ENCODE peak calls at places on chromosomes 6 and 20, in five cellular contexts. One of them, this sample, is unnamed.

GRCh38 chr20:45987108-45987780 is 15.2 kb upstream of the ZNF335 start:
- DNase-seq in HepG2: peak
- DNase-seq in K562: peak
- DNase-seq in GM12878: no peak
- DNase-seq in HCT116: peak
- DNase-seq in this sample: peak

GRCh38 chr6:136517002-136517401 is 33.2 kb downstream of the MAP7 start:
- DNase-seq in HepG2: no peak
- DNase-seq in K562: no peak
- DNase-seq in GM12878: no peak
- DNase-seq in HCT116: no peak
- DNase-seq in this sample: no peak

GRCh38 chr6:156686429-156686939 is 90.7 kb upstream of the ARID1B start:
- DNase-seq in HepG2: peak
- DNase-seq in K562: no peak
- DNase-seq in GM12878: no peak
- DNase-seq in HCT116: no peak
- DNase-seq in this sample: no peak

GRCh38 chr6:158220786-158221442 is 52.8 kb downstream of the GTF2H5 start:
- DNase-seq in HepG2: peak
- DNase-seq in K562: peak
- DNase-seq in GM12878: no peak
- DNase-seq in HCT116: peak
- DNase-seq in this sample: peak

GRCh38 chr20:45459606-45460005 is 9.9 kb upstream of the WFDC2 start:
- DNase-seq in HepG2: no peak
- DNase-seq in K562: peak
- DNase-seq in GM12878: no peak
- DNase-seq in HCT116: no peak
- DNase-seq in this sample: no peak

GRCh38 chr6:14381225-14381887 is 263.8 kb downstream of the CD83 start:
- DNase-seq in HepG2: no peak
- DNase-seq in K562: no peak
- DNase-seq in GM12878: no peak
- DNase-seq in HCT116: no peak
- DNase-seq in this sample: no peak

GRCh38 chr6:149043476-149044130 is 273.9 kb upstream of the TAB2 start:
- DNase-seq in HepG2: peak
- DNase-seq in K562: peak
- DNase-seq in GM12878: no peak
- DNase-seq in HCT116: peak
- DNase-seq in this sample: no peak

GRCh38 chr6:115945306-115945705 is 115.4 kb downstream of the FRK start:
- DNase-seq in HepG2: no peak
- DNase-seq in K562: no peak
- DNase-seq in GM12878: no peak
- DNase-seq in HCT116: no peak
- DNase-seq in this sample: no peak

GRCh38 chr6:155248021-155249001 is 15.5 kb upstream of the CLDN20 start:
- DNase-seq in HepG2: peak
- DNase-seq in K562: no peak
- DNase-seq in GM12878: peak
- DNase-seq in HCT116: peak
- DNase-seq in this sample: peak

GRCh38 chr6:8155259-8156012 is 53.1 kb upstream of the EEF1E1 start:
- DNase-seq in HepG2: no peak
- DNase-seq in K562: no peak
- DNase-seq in GM12878: no peak
- DNase-seq in HCT116: no peak
- DNase-seq in this sample: no peak

GRCh38 chr20:6008254-6008653 is 45.6 kb downstream of the LRRN4 start:
- DNase-seq in HepG2: peak
- DNase-seq in K562: no peak
- DNase-seq in GM12878: no peak
- DNase-seq in HCT116: no peak
- DNase-seq in this sample: no peak

GRCh38 chr6:83113258-83113657 is 45.8 kb downstream of the DOP1A start:
- DNase-seq in HepG2: no peak
- DNase-seq in K562: no peak
- DNase-seq in GM12878: no peak
- DNase-seq in HCT116: no peak
- DNase-seq in this sample: no peak

GRCh38 chr20:63330940-63331339 is 30.2 kb downstream of the CHRNA4 start:
- DNase-seq in HepG2: no peak
- DNase-seq in K562: peak
- DNase-seq in GM12878: no peak
- DNase-seq in HCT116: no peak
- DNase-seq in this sample: peak

GRCh38 chr6:150016324-150017185 is 8.8 kb downstream of the RAET1L start:
- DNase-seq in HepG2: peak
- DNase-seq in K562: no peak
- DNase-seq in GM12878: no peak
- DNase-seq in HCT116: peak
- DNase-seq in this sample: peak

GRCh38 chr6:79084693-79085092 is 6.6 kb upstream of the PHIP start:
- DNase-seq in HepG2: peak
- DNase-seq in K562: no peak
- DNase-seq in GM12878: no peak
- DNase-seq in HCT116: no peak
- DNase-seq in this sample: no peak

GRCh38 chr20:58721951-58722371 is 29.4 kb downstream of the NPEPL1 start:
- DNase-seq in HepG2: no peak
- DNase-seq in K562: no peak
- DNase-seq in GM12878: no peak
- DNase-seq in HCT116: no peak
- DNase-seq in this sample: no peak

GRCh38 chr6:75612434-75612833 is 10.8 kb downstream of the SENP6 start:
- DNase-seq in HepG2: no peak
- DNase-seq in K562: no peak
- DNase-seq in GM12878: no peak
- DNase-seq in HCT116: no peak
- DNase-seq in this sample: no peak

GRCh38 chr20:44598413-44599290 is 16.3 kb downstream of the PKIG start:
- DNase-seq in HepG2: no peak
- DNase-seq in K562: no peak
- DNase-seq in GM12878: no peak
- DNase-seq in HCT116: no peak
- DNase-seq in this sample: no peak

GRCh38 chr6:23282243-23283021 is 713.1 kb downstream of the HDGFL1 start:
- DNase-seq in HepG2: no peak
- DNase-seq in K562: no peak
- DNase-seq in GM12878: no peak
- DNase-seq in HCT116: no peak
- DNase-seq in this sample: no peak

GRCh38 chr20:15619341-15619740 is 953.9 kb downstream of the KIF16B start:
- DNase-seq in HepG2: no peak
- DNase-seq in K562: no peak
- DNase-seq in GM12878: no peak
- DNase-seq in HCT116: no peak
- DNase-seq in this sample: no peak

GRCh38 chr6:142885182-142885867 is 59.7 kb downstream of the HIVEP2 start:
- DNase-seq in HepG2: peak
- DNase-seq in K562: no peak
- DNase-seq in GM12878: peak
- DNase-seq in HCT116: peak
- DNase-seq in this sample: no peak

GRCh38 chr6:135419162-135419561 is 78.4 kb downstream of the AHI1 start:
- DNase-seq in HepG2: no peak
- DNase-seq in K562: no peak
- DNase-seq in GM12878: no peak
- DNase-seq in HCT116: no peak
- DNase-seq in this sample: no peak

GRCh38 chr6:34671801-34672656 is 24.5 kb downstream of the ILRUN start:
- DNase-seq in HepG2: no peak
- DNase-seq in K562: peak
- DNase-seq in GM12878: peak
- DNase-seq in HCT116: no peak
- DNase-seq in this sample: no peak
- TF ChIP-seq JUND in HepG2: no peak
- TF ChIP-seq JUND in K562: no peak
- TF ChIP-seq JUND in GM12878: no peak
- TF ChIP-seq JUND in HCT116: no peak
- TF ChIP-seq JUND in this sample: no peak

GRCh38 chr6:96499781-96500180 is 21.8 kb upstream of the UFL1 start:
- DNase-seq in HepG2: no peak
- DNase-seq in K562: no peak
- DNase-seq in GM12878: no peak
- DNase-seq in HCT116: no peak
- DNase-seq in this sample: no peak
- TF ChIP-seq JUND in HepG2: no peak
- TF ChIP-seq JUND in K562: no peak
- TF ChIP-seq JUND in GM12878: no peak
- TF ChIP-seq JUND in HCT116: no peak
- TF ChIP-seq JUND in this sample: no peak

DNA sequence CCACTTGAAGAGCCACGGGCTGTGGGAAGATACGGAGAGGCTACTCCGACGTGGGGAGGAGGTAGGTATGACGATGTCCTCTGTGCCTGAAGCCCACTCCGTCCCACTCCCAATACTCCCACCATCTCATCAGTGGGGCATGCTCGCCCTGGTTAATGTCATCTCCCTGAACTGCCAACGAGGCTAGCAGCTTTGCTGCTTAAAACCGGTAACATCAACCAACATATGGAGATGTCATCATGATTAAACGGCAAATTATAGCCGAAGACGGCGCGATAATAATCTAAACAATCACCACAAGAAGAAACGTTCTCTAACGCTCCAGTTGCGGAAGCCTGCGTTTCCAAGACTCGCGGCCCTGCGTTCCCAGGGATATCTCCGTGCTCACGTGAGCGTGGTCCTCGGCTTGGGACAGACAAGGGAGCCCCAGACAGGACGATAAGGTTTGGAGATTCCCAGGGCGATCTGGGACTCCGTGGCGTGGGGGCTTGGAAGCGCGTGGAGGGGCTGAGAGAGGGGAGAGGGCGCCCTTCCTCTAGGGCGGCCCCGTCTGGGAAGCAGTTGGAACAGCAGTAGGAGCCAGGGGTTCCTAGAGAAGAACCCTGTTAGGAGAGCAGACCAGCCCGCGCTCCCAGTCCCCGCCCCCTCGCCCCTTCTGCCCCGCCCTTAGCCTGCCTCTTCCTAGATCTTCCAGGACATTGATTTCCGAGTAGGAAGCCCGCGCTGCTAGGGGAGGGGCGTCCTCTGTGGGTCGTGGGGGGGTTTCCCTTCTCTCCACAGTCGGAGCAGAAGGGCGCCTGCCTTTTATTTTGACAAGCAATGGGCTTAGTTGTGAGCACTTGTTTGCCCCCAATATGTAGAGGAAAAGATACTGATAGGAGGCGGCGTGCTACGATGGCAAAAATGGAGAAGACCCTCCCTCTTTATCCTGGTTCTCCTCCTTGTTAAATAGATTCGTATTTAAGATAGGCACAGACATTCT is 10.7 kb downstream of the NRN1 start:
- DNase-seq in HepG2: peak
- DNase-seq in K562: peak
- DNase-seq in GM12878: no peak
- DNase-seq in HCT116: no peak
- DNase-seq in this sample: no peak
- TF ChIP-seq JUND in HepG2: no peak
- TF ChIP-seq JUND in K562: no peak
- TF ChIP-seq JUND in GM12878: no peak
- TF ChIP-seq JUND in HCT116: no peak
- TF ChIP-seq JUND in this sample: no peak

DNA sequence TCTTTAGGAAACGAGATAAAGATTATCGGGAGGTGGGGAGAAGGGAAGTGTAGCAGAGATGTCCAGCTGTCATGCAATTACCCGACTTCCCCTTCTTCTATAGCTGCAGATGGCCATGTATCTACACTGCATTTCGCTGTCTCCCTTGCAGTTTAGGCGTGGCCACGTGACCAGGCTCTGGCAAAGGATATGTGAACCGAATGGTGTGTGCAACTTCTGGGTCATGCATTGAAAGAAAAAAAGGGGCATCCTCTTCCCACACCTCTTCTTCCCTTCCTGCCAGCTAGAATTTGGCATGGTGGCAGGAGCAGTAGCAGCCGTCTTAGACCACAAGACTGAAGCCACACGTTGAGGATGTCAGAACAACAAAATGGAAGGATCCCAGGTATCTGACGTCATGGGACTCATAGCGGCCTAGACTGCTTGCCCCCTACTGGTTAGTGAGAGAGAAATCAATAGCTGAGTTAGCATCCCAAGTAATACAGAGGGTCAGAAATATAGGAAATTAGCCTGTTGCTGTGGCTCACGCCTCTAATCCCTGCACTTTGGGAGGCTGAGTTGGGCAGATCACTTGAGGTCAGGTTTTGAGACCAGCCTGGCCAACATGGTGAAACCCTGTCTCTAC is 32.8 kb downstream of the TCF15 start:
- DNase-seq in HepG2: peak
- DNase-seq in K562: peak
- DNase-seq in GM12878: no peak
- DNase-seq in HCT116: peak
- DNase-seq in this sample: peak
- TF ChIP-seq JUND in HepG2: peak
- TF ChIP-seq JUND in K562: peak
- TF ChIP-seq JUND in GM12878: no peak
- TF ChIP-seq JUND in HCT116: no peak
- TF ChIP-seq JUND in this sample: no peak

DNA sequence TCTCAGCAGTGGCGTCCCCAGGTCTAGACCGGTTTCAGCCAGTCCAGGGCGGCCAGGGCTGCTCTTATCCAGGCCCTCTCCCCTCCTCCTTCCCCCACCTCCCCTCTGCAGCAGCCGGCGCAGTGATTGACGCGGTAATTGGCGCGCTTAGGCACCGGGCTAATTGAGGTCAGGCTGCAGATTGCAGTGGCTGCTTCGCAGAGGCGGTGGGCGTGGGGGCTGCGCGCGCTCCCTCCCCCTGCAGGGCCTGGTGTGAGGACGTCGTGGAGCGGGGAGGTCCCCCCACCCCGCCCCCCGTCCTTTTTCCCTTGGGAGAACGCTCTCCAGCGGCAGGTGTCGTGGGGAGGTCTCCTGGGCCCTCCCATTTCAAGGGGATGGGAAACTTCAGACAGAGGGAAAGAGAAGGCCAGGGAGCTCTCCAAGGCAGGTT is 70.4 kb upstream of the BLCAP start:
- DNase-seq in HepG2: no peak
- DNase-seq in K562: no peak
- DNase-seq in GM12878: no peak
- DNase-seq in HCT116: no peak
- DNase-seq in this sample: no peak
- TF ChIP-seq JUND in HepG2: no peak
- TF ChIP-seq JUND in K562: no peak
- TF ChIP-seq JUND in GM12878: no peak
- TF ChIP-seq JUND in HCT116: no peak
- TF ChIP-seq JUND in this sample: no peak

GRCh38 chr6:27250955-27251671 is 3.6 kb downstream of the PRSS16 start:
- DNase-seq in HepG2: no peak
- DNase-seq in K562: peak
- DNase-seq in GM12878: peak
- DNase-seq in HCT116: peak
- DNase-seq in this sample: peak
- TF ChIP-seq JUND in HepG2: no peak
- TF ChIP-seq JUND in K562: peak
- TF ChIP-seq JUND in GM12878: no peak
- TF ChIP-seq JUND in HCT116: no peak
- TF ChIP-seq JUND in this sample: no peak

This sample was measured in T47D.